ENCODE peak calls at places on chromosome 2, in five cellular contexts. One of them, this sample, is unnamed.

GRCh38 chr2:135531231-135532197 is at the start of gene R3HDM1:
- DNase-seq in mesenchymal stem cell: peak
- DNase-seq in fibroblast of lung: peak
- DNase-seq in neural progenitor cell: peak
- DNase-seq in trophoblast cell: peak
- DNase-seq in this sample: peak

GRCh38 chr2:241801611-241802420 is 7.2 kb upstream of the NEU4 start:
- DNase-seq in mesenchymal stem cell: no peak
- DNase-seq in fibroblast of lung: no peak
- DNase-seq in neural progenitor cell: no peak
- DNase-seq in trophoblast cell: no peak
- DNase-seq in this sample: peak

GRCh38 chr2:116696903-116697302 is 1117.6 kb upstream of the DDX18 start:
- DNase-seq in mesenchymal stem cell: no peak
- DNase-seq in fibroblast of lung: no peak
- DNase-seq in neural progenitor cell: no peak
- DNase-seq in trophoblast cell: no peak
- DNase-seq in this sample: peak

GRCh38 chr2:15173506-15173905 is 387.6 kb downstream of the NBAS start:
- DNase-seq in mesenchymal stem cell: no peak
- DNase-seq in fibroblast of lung: no peak
- DNase-seq in neural progenitor cell: no peak
- DNase-seq in trophoblast cell: no peak
- DNase-seq in this sample: no peak

GRCh38 chr2:85678384-85678783 is 10.4 kb upstream of the SFTPB start:
- DNase-seq in mesenchymal stem cell: no peak
- DNase-seq in fibroblast of lung: no peak
- DNase-seq in neural progenitor cell: no peak
- DNase-seq in trophoblast cell: no peak
- DNase-seq in this sample: no peak

GRCh38 chr2:230068658-230069080 is at the start of gene SLC16A14:
- DNase-seq in mesenchymal stem cell: peak
- DNase-seq in fibroblast of lung: peak
- DNase-seq in neural progenitor cell: peak
- DNase-seq in trophoblast cell: peak
- DNase-seq in this sample: peak

GRCh38 chr2:39490586-39490985 is 53.5 kb upstream of the MAP4K3 start:
- DNase-seq in mesenchymal stem cell: no peak
- DNase-seq in fibroblast of lung: no peak
- DNase-seq in neural progenitor cell: no peak
- DNase-seq in trophoblast cell: no peak
- DNase-seq in this sample: no peak

GRCh38 chr2:54459037-54459441 is 2.9 kb downstream of the SPTBN1 start:
- DNase-seq in mesenchymal stem cell: peak
- DNase-seq in fibroblast of lung: peak
- DNase-seq in neural progenitor cell: no peak
- DNase-seq in trophoblast cell: no peak
- DNase-seq in this sample: peak

GRCh38 chr2:227473019-227473461 is 1.1 kb downstream of the AGFG1 start:
- DNase-seq in mesenchymal stem cell: no peak
- DNase-seq in fibroblast of lung: no peak
- DNase-seq in neural progenitor cell: no peak
- DNase-seq in trophoblast cell: no peak
- DNase-seq in this sample: no peak

DNA sequence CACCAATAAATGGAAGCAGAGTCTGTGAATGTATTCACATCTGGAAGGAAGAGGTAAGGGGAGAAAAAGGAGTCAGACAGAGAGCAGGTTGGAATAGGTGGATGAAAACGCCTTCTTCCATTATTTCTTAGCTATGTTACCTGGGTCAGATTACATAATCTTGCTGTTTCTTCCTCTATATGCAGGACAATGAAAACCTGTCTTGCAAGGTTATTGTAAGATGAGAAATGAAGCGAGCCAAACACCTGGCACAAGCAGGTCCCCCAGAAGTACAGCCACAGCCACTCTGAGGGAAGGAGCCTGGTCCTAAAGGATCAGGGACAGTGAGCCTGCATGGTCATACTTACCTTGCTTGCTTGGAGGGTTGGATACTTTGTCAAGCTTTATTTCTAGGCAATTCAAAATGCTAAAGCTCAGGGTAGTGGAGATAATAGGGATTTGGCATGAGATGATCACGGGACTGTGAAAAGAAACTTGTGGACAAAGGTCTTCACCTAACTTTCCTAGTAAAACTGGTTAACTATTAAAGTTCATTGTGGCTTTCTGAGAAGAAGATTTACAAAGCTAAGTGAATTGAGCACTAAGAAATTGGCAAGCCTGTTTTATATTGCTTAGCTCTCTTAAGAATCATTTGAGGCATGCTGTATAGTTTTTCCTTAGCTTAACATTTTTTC is 15.6 kb upstream of the PLA2R1 start:
- DNase-seq in mesenchymal stem cell: no peak
- DNase-seq in fibroblast of lung: no peak
- DNase-seq in neural progenitor cell: no peak
- DNase-seq in trophoblast cell: no peak
- DNase-seq in this sample: no peak
- H3K27ac ChIP-seq in mesenchymal stem cell: no peak
- H3K27ac ChIP-seq in fibroblast of lung: no peak
- H3K27ac ChIP-seq in neural progenitor cell: no peak
- H3K27ac ChIP-seq in trophoblast cell: no peak
- H3K27ac ChIP-seq in this sample: no peak

GRCh38 chr2:64730551-64731305 is 77.0 kb upstream of the SERTAD2 start:
- DNase-seq in mesenchymal stem cell: peak
- DNase-seq in fibroblast of lung: peak
- DNase-seq in neural progenitor cell: peak
- DNase-seq in trophoblast cell: peak
- DNase-seq in this sample: peak

GRCh38 chr2:64731306-64731654 is 77.6 kb upstream of the SERTAD2 start:
- DNase-seq in mesenchymal stem cell: no peak
- DNase-seq in fibroblast of lung: no peak
- DNase-seq in neural progenitor cell: no peak
- DNase-seq in trophoblast cell: no peak
- DNase-seq in this sample: no peak

GRCh38 chr2:64731746-64732145 is 78.0 kb upstream of the SERTAD2 start:
- DNase-seq in mesenchymal stem cell: no peak
- DNase-seq in fibroblast of lung: no peak
- DNase-seq in neural progenitor cell: no peak
- DNase-seq in trophoblast cell: no peak
- DNase-seq in this sample: no peak

GRCh38 chr2:64727013-64727767 is 73.5 kb upstream of the SERTAD2 start:
- DNase-seq in mesenchymal stem cell: no peak
- DNase-seq in fibroblast of lung: no peak
- DNase-seq in neural progenitor cell: no peak
- DNase-seq in trophoblast cell: peak
- DNase-seq in this sample: no peak

DNA sequence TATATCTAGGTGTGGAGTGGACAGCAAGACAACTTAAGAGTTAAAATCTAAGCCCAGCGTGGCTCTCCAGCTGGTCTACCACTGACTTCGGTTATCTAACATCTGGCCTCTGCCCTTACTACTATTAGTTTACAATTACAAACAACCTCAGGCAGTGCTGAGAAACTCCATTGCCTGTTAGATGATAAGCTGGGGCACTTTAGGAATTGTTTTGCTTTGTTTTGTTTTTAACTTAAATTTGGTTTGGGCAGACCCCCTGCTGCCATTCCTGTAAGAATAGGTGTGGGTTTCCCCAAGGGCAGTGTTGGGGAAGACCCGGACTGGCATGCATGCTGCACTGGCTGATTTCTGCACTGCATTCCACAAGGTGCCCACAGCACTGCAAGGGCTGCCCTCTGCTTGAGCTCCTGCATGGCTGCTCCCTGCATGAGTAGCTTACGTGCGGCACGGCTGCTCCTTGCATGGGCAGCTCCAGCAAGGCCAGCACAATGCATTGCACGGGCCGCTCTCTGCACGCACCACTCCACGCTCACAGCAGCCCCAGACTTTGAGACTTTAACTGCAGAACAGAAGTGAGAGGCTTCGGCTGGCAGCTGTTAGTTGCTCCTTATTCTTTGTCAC is 74.2 kb upstream of the SERTAD2 start:
- DNase-seq in mesenchymal stem cell: peak
- DNase-seq in fibroblast of lung: no peak
- DNase-seq in neural progenitor cell: peak
- DNase-seq in trophoblast cell: peak
- DNase-seq in this sample: no peak
- H2AFZ ChIP-seq in mesenchymal stem cell: peak
- H2AFZ ChIP-seq in fibroblast of lung: no peak
- H2AFZ ChIP-seq in neural progenitor cell: peak
- H2AFZ ChIP-seq in trophoblast cell: no peak
- H2AFZ ChIP-seq in this sample: no peak

DNA sequence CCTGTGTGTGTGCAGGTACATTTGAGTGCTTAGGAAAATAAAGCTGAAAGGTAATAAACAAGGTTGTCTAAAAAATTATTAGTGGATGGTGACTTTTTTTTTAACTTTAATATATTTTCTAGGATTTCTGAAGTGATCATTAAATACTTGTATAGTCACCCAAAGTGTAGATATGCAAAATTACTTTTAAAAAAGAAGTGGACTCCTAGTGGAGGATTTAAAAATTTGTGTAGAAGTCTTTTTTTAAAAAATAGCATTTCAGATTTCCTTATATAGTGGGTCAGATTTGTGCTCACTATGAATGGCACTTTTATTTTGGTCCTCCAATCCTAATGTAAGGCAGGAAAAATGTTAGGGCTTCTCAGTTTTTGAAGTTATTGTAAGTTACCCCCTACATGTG is 3.9 kb downstream of the GORASP2 start:
- DNase-seq in mesenchymal stem cell: no peak
- DNase-seq in fibroblast of lung: no peak
- DNase-seq in neural progenitor cell: no peak
- DNase-seq in trophoblast cell: no peak
- DNase-seq in this sample: peak
- H3K4me2 ChIP-seq in mesenchymal stem cell: no peak
- H3K4me2 ChIP-seq in fibroblast of lung: no peak
- H3K4me2 ChIP-seq in neural progenitor cell: no peak
- H3K4me2 ChIP-seq in trophoblast cell: no peak
- H3K4me2 ChIP-seq in this sample: no peak

DNA sequence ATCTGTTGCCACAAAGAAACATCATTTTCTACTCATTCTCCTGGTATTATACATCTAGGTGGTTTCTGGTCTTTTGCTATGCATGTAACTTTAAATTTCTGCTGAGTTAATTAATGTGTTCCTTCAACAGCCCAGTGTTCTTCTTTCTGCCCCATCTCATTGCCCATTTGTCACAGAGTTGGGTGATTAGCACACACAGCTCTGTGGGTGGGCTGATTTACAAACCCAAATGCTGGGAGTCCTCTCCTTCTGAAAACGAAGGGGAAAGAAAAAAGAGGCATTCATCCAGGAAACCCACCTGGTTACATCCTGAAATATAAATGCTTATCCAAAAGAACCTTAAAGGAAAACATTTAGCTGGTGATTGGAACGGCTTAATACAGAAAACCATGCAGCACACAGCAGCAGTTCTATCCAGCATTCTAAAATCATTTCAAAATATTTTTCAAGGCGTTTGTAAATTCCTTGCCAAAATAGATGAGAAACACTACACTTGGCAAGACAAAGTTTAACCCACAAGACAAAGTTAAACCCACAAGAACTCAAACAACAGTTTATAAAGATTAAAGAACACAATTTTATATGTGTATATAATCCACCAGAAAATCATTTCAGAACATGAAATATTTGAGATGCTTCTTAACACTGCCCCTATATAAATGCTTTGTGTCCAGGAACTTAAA is 177.9 kb downstream of the ANTXR1 start:
- DNase-seq in mesenchymal stem cell: no peak
- DNase-seq in fibroblast of lung: no peak
- DNase-seq in neural progenitor cell: peak
- DNase-seq in trophoblast cell: no peak
- DNase-seq in this sample: peak
- H3K27ac ChIP-seq in mesenchymal stem cell: no peak
- H3K27ac ChIP-seq in fibroblast of lung: no peak
- H3K27ac ChIP-seq in neural progenitor cell: no peak
- H3K27ac ChIP-seq in trophoblast cell: no peak
- H3K27ac ChIP-seq in this sample: peak

GRCh38 chr2:105890856-105891255 is 146.1 kb downstream of the NCK2 start:
- DNase-seq in mesenchymal stem cell: no peak
- DNase-seq in fibroblast of lung: no peak
- DNase-seq in neural progenitor cell: peak
- DNase-seq in trophoblast cell: no peak
- DNase-seq in this sample: no peak
- H2AFZ ChIP-seq in mesenchymal stem cell: no peak
- H2AFZ ChIP-seq in fibroblast of lung: no peak
- H2AFZ ChIP-seq in neural progenitor cell: no peak
- H2AFZ ChIP-seq in trophoblast cell: no peak
- H2AFZ ChIP-seq in this sample: no peak

GRCh38 chr2:219209818-219210571 is 3.4 kb downstream of the ZFAND2B start:
- DNase-seq in mesenchymal stem cell: no peak
- DNase-seq in fibroblast of lung: no peak
- DNase-seq in neural progenitor cell: no peak
- DNase-seq in trophoblast cell: no peak
- DNase-seq in this sample: peak
- H3K4me2 ChIP-seq in mesenchymal stem cell: no peak
- H3K4me2 ChIP-seq in fibroblast of lung: no peak
- H3K4me2 ChIP-seq in neural progenitor cell: no peak
- H3K4me2 ChIP-seq in trophoblast cell: no peak
- H3K4me2 ChIP-seq in this sample: no peak